ENCODE peak calls at places on chromosomes 13 and 19, in five cellular contexts. One of them, this sample, is unnamed.

GRCh38 chr19:40995355-40995754 is 4.3 kb downstream of the CYP2B6 start:
- DNase-seq in stomach: no peak
- DNase-seq in spleen: no peak
- DNase-seq in prostate gland: no peak
- DNase-seq in HCT116: peak; percentile 68
- DNase-seq in this sample: no peak

GRCh38 chr19:42151735-42152134 is 19.5 kb upstream of the POU2F2 start:
- DNase-seq in stomach: no peak
- DNase-seq in HCT116: no peak
- DNase-seq in spleen: no peak
- DNase-seq in prostate gland: no peak
- DNase-seq in this sample: no peak

GRCh38 chr13:49679244-49679643 is 12.0 kb downstream of the EBPL start:
- DNase-seq in stomach: peak; percentile 38
- DNase-seq in spleen: no peak
- DNase-seq in HCT116: no peak
- DNase-seq in prostate gland: no peak
- DNase-seq in this sample: no peak

GRCh38 chr13:100365678-100366077 is 222.9 kb downstream of the GGACT start:
- DNase-seq in stomach: no peak
- DNase-seq in HCT116: no peak
- DNase-seq in prostate gland: no peak
- DNase-seq in spleen: no peak
- DNase-seq in this sample: no peak

GRCh38 chr13:96449920-96450319 is 360.0 kb downstream of the HS6ST3 start:
- DNase-seq in HCT116: no peak
- DNase-seq in prostate gland: no peak
- DNase-seq in stomach: no peak
- DNase-seq in spleen: no peak
- DNase-seq in this sample: no peak

GRCh38 chr13:113413898-113414282 is 39.4 kb downstream of the ADPRHL1 start:
- DNase-seq in spleen: no peak
- DNase-seq in stomach: peak; percentile 46
- DNase-seq in prostate gland: no peak
- DNase-seq in HCT116: no peak
- DNase-seq in this sample: peak; percentile 31

GRCh38 chr19:40623403-40624239 is 22.5 kb downstream of the LTBP4 start:
- DNase-seq in spleen: no peak
- DNase-seq in HCT116: peak; percentile 80
- DNase-seq in prostate gland: no peak
- DNase-seq in stomach: no peak
- DNase-seq in this sample: peak; percentile 85

GRCh38 chr13:111916201-111916600 is 150.7 kb upstream of the SOX1 start:
- DNase-seq in spleen: peak; percentile 31
- DNase-seq in prostate gland: no peak
- DNase-seq in stomach: no peak
- DNase-seq in HCT116: no peak
- DNase-seq in this sample: no peak

GRCh38 chr19:28577666-28578065 is 635.3 kb downstream of the UQCRFS1 start:
- DNase-seq in prostate gland: no peak
- DNase-seq in spleen: peak; percentile 27
- DNase-seq in stomach: no peak
- DNase-seq in HCT116: no peak
- DNase-seq in this sample: no peak

GRCh38 chr19:52739576-52739975 is 4.7 kb upstream of the ZNF611 start:
- DNase-seq in spleen: no peak
- DNase-seq in prostate gland: no peak
- DNase-seq in stomach: no peak
- DNase-seq in HCT116: no peak
- DNase-seq in this sample: no peak

GRCh38 chr19:47284324-47284899 is 9.7 kb downstream of the INAFM1 start:
- DNase-seq in spleen: no peak
- DNase-seq in prostate gland: peak; percentile 48
- DNase-seq in HCT116: no peak
- DNase-seq in stomach: no peak
- DNase-seq in this sample: no peak

GRCh38 chr19:15180451-15181390 is 20.1 kb downstream of the NOTCH3 start:
- DNase-seq in spleen: peak; percentile 67
- DNase-seq in HCT116: no peak
- DNase-seq in stomach: peak; percentile 70
- DNase-seq in prostate gland: peak; percentile 52
- DNase-seq in this sample: peak; percentile 51

GRCh38 chr19:12833747-12834417 is 497 bp downstream of the RTBDN start:
- DNase-seq in prostate gland: no peak
- DNase-seq in HCT116: no peak
- DNase-seq in stomach: peak; percentile 28
- DNase-seq in spleen: no peak
- DNase-seq in this sample: peak; percentile 19

GRCh38 chr13:63088226-63088625 is 1672.6 kb upstream of the PCDH20 start:
- DNase-seq in HCT116: no peak
- DNase-seq in spleen: no peak
- DNase-seq in prostate gland: no peak
- DNase-seq in stomach: no peak
- DNase-seq in this sample: no peak

GRCh38 chr19:45883881-45884681 is 1.9 kb downstream of the IRF2BP1 start:
- DNase-seq in HCT116: no peak
- DNase-seq in stomach: peak; percentile 43
- DNase-seq in prostate gland: no peak
- DNase-seq in spleen: peak; percentile 82
- DNase-seq in this sample: no peak

GRCh38 chr19:55320844-55321419 is 4.2 kb downstream of the TMEM150B start:
- DNase-seq in spleen: no peak
- DNase-seq in stomach: no peak
- DNase-seq in HCT116: no peak
- DNase-seq in prostate gland: no peak
- DNase-seq in this sample: no peak

DNA sequence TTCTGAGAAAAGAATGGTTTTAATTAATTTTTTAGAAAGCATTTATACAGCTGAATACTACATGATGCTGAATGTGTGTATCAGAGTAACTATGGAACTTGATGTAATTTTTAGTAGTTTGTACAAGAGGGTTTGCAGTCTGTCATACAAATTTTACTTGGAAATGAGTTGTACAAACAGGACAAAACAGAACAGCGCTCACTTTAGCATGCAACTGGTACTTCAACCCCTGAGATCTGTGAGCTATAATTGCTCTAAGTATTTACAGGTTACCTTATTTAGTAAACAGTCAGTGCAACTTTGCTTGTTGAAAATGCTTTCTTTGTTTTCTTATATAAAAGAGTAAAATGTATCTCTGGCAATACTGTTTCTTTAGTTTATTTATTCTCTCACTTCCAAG is 719 bp downstream of the TNFRSF19 start:
- DNase-seq in spleen: no peak
- DNase-seq in prostate gland: no peak
- DNase-seq in stomach: no peak
- DNase-seq in HCT116: no peak
- DNase-seq in this sample: no peak
- TF ChIP-seq POLR2AphosphoS5 in spleen: no peak
- TF ChIP-seq POLR2AphosphoS5 in prostate gland: no peak
- TF ChIP-seq POLR2AphosphoS5 in stomach: no peak
- TF ChIP-seq POLR2AphosphoS5 in HCT116: no peak
- TF ChIP-seq POLR2AphosphoS5 in this sample: no peak

DNA sequence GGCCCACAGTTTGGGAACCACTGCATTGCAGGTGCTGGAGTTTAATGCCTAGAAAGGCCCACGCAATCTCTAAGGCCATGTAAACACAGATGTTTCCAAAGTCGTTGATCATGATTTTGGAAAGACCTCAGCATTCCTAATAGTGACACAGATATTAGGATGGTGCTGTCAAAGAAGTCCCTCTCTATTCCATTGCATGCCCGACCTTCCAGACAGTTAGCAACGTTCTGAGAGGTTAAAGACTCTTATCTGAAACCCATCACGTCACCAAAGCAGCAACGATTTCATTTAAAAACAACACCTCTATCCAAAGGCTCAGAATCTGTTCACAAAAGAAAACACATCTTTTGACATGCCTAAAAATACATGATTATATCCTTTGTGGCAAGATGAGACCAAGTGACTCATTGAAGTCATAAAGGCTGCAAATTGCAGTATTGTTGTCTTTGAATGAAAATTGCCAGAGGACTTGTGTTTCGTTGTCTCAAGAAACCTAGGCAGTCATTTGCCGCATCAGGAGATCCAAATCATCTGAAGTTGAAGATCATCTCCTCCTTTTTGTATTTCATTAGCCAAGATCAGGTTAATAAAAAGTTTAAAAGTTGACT is 328.0 kb upstream of the ZNF507 start:
- DNase-seq in prostate gland: no peak
- DNase-seq in HCT116: no peak
- DNase-seq in stomach: no peak
- DNase-seq in spleen: no peak
- DNase-seq in this sample: no peak
- H3K27me3 ChIP-seq in prostate gland: no peaks in the 10 kb centered on the region
- H3K27me3 ChIP-seq in HCT116: no peaks in the 10 kb centered on the region
- H3K27me3 ChIP-seq in stomach: peaks cover 7% of the 10 kb centered on the region
- H3K27me3 ChIP-seq in spleen: no peaks in the 10 kb centered on the region
- H3K27me3 ChIP-seq in this sample: no peaks in the 10 kb centered on the region

DNA sequence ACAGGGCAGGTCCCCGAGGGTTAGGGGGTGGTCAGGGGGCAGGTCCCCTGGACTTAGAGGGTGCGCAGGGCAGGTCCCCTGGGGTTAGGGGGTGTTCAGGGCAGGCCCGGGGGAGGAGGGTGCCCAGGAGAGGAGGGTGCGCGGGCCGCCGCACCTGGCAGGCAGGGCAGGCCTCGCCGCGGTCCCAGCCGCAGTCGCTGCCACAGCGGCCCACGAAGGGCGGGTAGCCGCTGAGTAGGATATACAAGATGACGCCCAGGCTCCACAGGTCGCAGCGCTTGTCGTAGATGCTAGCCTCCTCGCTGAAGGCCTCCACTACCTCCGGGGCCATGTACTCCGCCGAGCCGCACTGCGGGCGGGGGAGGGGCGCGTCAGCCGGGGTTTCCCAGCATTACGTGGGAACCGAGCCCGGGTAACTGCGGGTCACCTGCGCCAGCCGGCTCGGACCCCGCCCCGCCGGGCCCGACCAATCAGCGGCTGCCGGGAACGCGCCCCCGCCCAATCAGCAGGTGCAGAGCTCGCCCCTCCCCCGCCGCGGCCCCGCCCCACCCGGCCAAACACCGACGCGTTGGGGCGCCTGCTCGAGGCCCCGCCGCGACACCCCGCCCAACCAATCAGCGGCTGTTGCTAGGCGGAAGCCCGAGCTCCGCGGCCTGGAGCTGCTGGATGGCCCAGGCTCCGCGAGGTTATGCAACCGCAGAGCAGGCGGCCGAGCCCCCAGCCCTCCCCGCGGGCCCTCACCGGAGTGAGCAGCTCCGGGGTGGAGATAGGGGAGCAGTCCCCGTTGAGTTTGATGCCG is 9.2 kb downstream of the MKNK2 start:
- DNase-seq in stomach: peak; percentile 99
- DNase-seq in prostate gland: peak; percentile 99
- DNase-seq in spleen: peak; percentile 100
- DNase-seq in HCT116: peak; percentile 82
- DNase-seq in this sample: peak; percentile 99
- H3K4me1 ChIP-seq in stomach: peaks cover 84% of the 10 kb centered on the region
- H3K4me1 ChIP-seq in prostate gland: peaks cover 45% of the 10 kb centered on the region
- H3K4me1 ChIP-seq in spleen: peaks cover 100% of the 10 kb centered on the region
- H3K4me1 ChIP-seq in HCT116: peaks cover 23% of the 10 kb centered on the region
- H3K4me1 ChIP-seq in this sample: peaks cover 49% of the 10 kb centered on the region

GRCh38 chr19:571127-571974 is 1.0 kb upstream of the BSG start:
- DNase-seq in stomach: peak; percentile 43
- DNase-seq in HCT116: no peak
- DNase-seq in prostate gland: peak; percentile 45
- DNase-seq in spleen: peak; percentile 87
- DNase-seq in this sample: peak; percentile 68
- TF ChIP-seq POLR2AphosphoS5 in stomach: no peak
- TF ChIP-seq POLR2AphosphoS5 in HCT116: no peak
- TF ChIP-seq POLR2AphosphoS5 in prostate gland: peak; percentile 9
- TF ChIP-seq POLR2AphosphoS5 in spleen: peak; percentile 68
- TF ChIP-seq POLR2AphosphoS5 in this sample: peak; percentile 62

DNA sequence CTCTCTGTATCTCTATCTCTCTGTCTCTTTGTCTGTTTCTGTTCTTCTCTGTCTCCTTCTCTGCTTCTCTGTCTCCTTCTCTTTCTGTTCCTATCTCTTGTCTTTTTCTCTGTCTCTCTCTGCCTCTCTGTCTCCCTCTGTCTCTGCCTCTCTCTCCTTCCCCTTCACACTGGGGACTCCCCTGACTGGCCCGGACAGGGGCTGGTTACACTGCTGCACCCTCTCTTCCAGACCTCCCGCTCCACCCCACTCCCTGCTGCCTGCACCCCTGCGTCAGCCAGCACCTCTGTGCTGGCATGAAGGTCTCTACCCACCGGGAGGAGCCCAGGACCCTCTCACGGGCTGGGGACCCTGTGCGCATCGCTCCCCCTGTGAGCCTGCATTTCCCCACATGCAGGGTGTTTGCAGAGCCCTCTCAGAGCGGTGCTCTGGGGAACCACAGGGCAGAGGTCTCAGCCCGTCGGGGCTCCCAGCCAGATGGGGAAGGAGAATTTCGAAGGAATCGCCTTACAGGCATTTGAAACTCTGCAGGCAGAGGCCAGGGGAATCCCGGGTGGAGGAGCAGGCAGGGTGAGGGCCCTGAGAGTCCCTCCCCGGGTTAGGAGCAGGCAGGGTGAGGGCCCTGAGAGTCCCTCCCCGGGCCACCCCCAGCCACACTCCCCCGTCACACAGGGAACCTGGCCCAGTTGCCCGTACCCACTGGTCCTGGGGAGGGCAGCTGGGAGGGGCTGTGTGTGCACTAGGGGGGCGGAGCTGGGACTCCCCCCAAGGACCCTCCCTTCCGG is 16.1 kb upstream of the TCF3 start:
- DNase-seq in prostate gland: no peak
- DNase-seq in spleen: peak; percentile 86
- DNase-seq in HCT116: no peak
- DNase-seq in stomach: no peak
- DNase-seq in this sample: peak; percentile 60
- H3K27me3 ChIP-seq in prostate gland: peaks cover 22% of the 10 kb centered on the region
- H3K27me3 ChIP-seq in spleen: peaks cover 35% of the 10 kb centered on the region
- H3K27me3 ChIP-seq in HCT116: no peaks in the 10 kb centered on the region
- H3K27me3 ChIP-seq in stomach: peaks cover 88% of the 10 kb centered on the region
- H3K27me3 ChIP-seq in this sample: peaks cover 84% of the 10 kb centered on the region

GRCh38 chr13:94309576-94309975 is 169.9 kb downstream of the DCT start:
- DNase-seq in prostate gland: no peak
- DNase-seq in spleen: no peak
- DNase-seq in HCT116: no peak
- DNase-seq in stomach: no peak
- DNase-seq in this sample: no peak

GRCh38 chr13:94309997-94310842 is 169.3 kb downstream of the DCT start:
- DNase-seq in spleen: no peak
- DNase-seq in stomach: no peak
- DNase-seq in HCT116: no peak
- DNase-seq in prostate gland: no peak
- DNase-seq in this sample: no peak

GRCh38 chr13:94312511-94313191 is 166.8 kb downstream of the DCT start:
- DNase-seq in spleen: no peak
- DNase-seq in stomach: no peak
- DNase-seq in HCT116: no peak
- DNase-seq in prostate gland: no peak
- DNase-seq in this sample: no peak

GRCh38 chr13:94313321-94313720 is 166.2 kb downstream of the DCT start:
- DNase-seq in spleen: no peak
- DNase-seq in stomach: no peak
- DNase-seq in prostate gland: no peak
- DNase-seq in HCT116: no peak
- DNase-seq in this sample: no peak

GRCh38 chr13:94311893-94312292 is 167.6 kb downstream of the DCT start:
- DNase-seq in stomach: no peak
- DNase-seq in prostate gland: no peak
- DNase-seq in HCT116: no peak
- DNase-seq in spleen: no peak
- DNase-seq in this sample: no peak
- H3K4me1 ChIP-seq in stomach: peaks cover 3% of the 10 kb centered on the region
- H3K4me1 ChIP-seq in prostate gland: no peaks in the 10 kb centered on the region
- H3K4me1 ChIP-seq in HCT116: no peaks in the 10 kb centered on the region
- H3K4me1 ChIP-seq in spleen: peaks cover 29% of the 10 kb centered on the region
- H3K4me1 ChIP-seq in this sample: no peaks in the 10 kb centered on the region